ENCODE peak calls at places on chromosomes 16 and 17, in ten cellular contexts. J is cardiac muscle cell; P is A172; B is T-helper 1 cell; I is activated T-helper 9 cell treated with anti-CD3 and anti-CD28 coated beads, Interleukin-2, amount 50 U/mL, for 16 hours; M is stimulated activated CD4-positive, alpha-beta T cell treated with anti-CD3 and anti-CD28 coated beads, Interleukin-1b, Interleukin-23, amount 100 ng/mL, for 4 hours; Y is left ventricle myocardium superior; H is breast epithelium; A is mesothelial cell of epicardium; Z is anterior cingulate cortex. S is an unnamed sample.

GRCh38 chr16:88487920-88488842 is 35.1 kb downstream of the ZFPM1 start:
- DNase-seq in J (no peak), P (no peak), B (no peak), I (no peak), M (no peak), Y (no peak), H (no peak), A (no peak), Z (no peak), S (no peak)

GRCh38 chr16:11310997-11311561 is 29.9 kb upstream of the PRM1 start:
- DNase-seq in J (no peak), P (no peak), B (no peak), I (no peak), M (no peak), Y (no peak), H (no peak), A (no peak), Z (no peak), S (no peak)

GRCh38 chr17:42315402-42316156 is 27.3 kb downstream of the STAT5A start:
- DNase-seq in J (no peak), P (no peak), B (no peak), I (no peak), M (no peak), Y (no peak), H (no peak), A (no peak), Z (no peak), S (no peak)

GRCh38 chr17:6666077-6666521 is 14.5 kb downstream of the C17orf100 start:
- DNase-seq in J (peak; percentile 89), P (peak; percentile 75), B (no peak), I (no peak), M (no peak), Y (peak; percentile 68), H (peak; percentile 69), A (peak; percentile 71), Z (peak; percentile 71), S (peak; percentile 78)

GRCh38 chr17:45782889-45783592 is 1.1 kb upstream of the CRHR1 start:
- DNase-seq in J (peak; percentile 25), P (no peak), B (no peak), I (no peak), M (peak; percentile 8), Y (peak; percentile 48), H (no peak), A (peak; percentile 70), Z (peak; percentile 31), S (no peak)

GRCh38 chr17:6752068-6752909 is 3.6 kb upstream of the XAF1 start:
- DNase-seq in J (peak; percentile 100), P (peak; percentile 95), B (no peak), I (no peak), M (no peak), Y (peak; percentile 45), H (peak; percentile 70), A (no peak), Z (no peak), S (peak; percentile 50)

GRCh38 chr16:85564277-85565051 is 48.7 kb upstream of the GSE1 start:
- DNase-seq in J (no peak), P (no peak), B (no peak), I (no peak), M (no peak), Y (no peak), H (peak; percentile 45), A (no peak), Z (no peak), S (no peak)

GRCh38 chr17:5619088-5619740 is 34.9 kb upstream of the NLRP1 start:
- DNase-seq in J (no peak), P (peak; percentile 63), B (no peak), I (no peak), M (no peak), Y (no peak), H (no peak), A (no peak), Z (no peak), S (no peak)

GRCh38 chr17:80416260-80416939 is 1.4 kb downstream of the ENDOV start:
- DNase-seq in J (no peak), P (no peak), B (no peak), I (no peak), M (no peak), Y (no peak), H (no peak), A (no peak), Z (no peak), S (peak; percentile 9)

GRCh38 chr16:75593308-75593707 is 27.1 kb downstream of the GABARAPL2 start:
- DNase-seq in J (no peak), P (no peak), B (no peak), I (no peak), M (no peak), Y (no peak), H (no peak), A (no peak), Z (no peak), S (no peak)

GRCh38 chr16:28311913-28312312 is 19.6 kb downstream of the SBK1 start:
- DNase-seq in J (no peak), P (no peak), B (no peak), I (peak; percentile 25), M (no peak), Y (no peak), H (no peak), A (no peak), Z (no peak), S (no peak)

GRCh38 chr17:76384222-76384986 is at the start of gene SPHK1:
- DNase-seq in J (peak; percentile 93), P (peak; percentile 33), B (peak; percentile 44), I (peak; percentile 52), M (peak; percentile 48), Y (peak; percentile 88), H (no peak), A (peak; percentile 65), Z (no peak), S (peak; percentile 75)

GRCh38 chr17:8719291-8720246 is 25.1 kb downstream of the CCDC42 start:
- DNase-seq in J (no peak), P (no peak), B (no peak), I (no peak), M (no peak), Y (no peak), H (no peak), A (no peak), Z (no peak), S (no peak)

GRCh38 chr17:55069983-55070529 is 101.5 kb downstream of the STXBP4 start:
- DNase-seq in J (no peak), P (no peak), B (no peak), I (no peak), M (no peak), Y (no peak), H (no peak), A (no peak), Z (no peak), S (no peak)

GRCh38 chr16:20868890-20869289 is 31.3 kb downstream of the DCUN1D3 start:
- DNase-seq in J (peak; percentile 85), P (peak; percentile 60), B (no peak), I (no peak), M (no peak), Y (peak; percentile 95), H (no peak), A (no peak), Z (peak; percentile 32), S (peak; percentile 89)

GRCh38 chr16:53090591-53091507 is 36.1 kb downstream of the CHD9 start:
- DNase-seq in J (peak; percentile 100), P (peak; percentile 90), B (no peak), I (no peak), M (no peak), Y (peak; percentile 92), H (peak; percentile 96), A (no peak), Z (peak; percentile 88), S (peak; percentile 97)